ENCODE peak calls at places on chromosome 13, in ten cellular contexts. One of them, this sample, is unnamed.

GRCh38 chr13:32423592-32423991 is 4.3 kb downstream of the N4BP2L1 start:
- DNase-seq in H54: no peak
- DNase-seq in AG08395: no peak
- DNase-seq in CD8-positive, alpha-beta T cell: no peak
- DNase-seq in stimulated activated CD4-positive, alpha-beta T cell treated with anti-CD3 and anti-CD28 coated beads, Interleukin-2, amount 100 ng/mL, for 48 hours: no peak
- DNase-seq in NCI-H1930: no peak
- DNase-seq in NCI-H446: no peak
- DNase-seq in heart right ventricle: no peak
- DNase-seq in T-cell: no peak
- DNase-seq in HTR-8/SVneo: no peak
- DNase-seq in this sample: no peak

GRCh38 chr13:34654203-34654602 is 287.9 kb upstream of the NBEA start:
- DNase-seq in stimulated activated CD4-positive, alpha-beta T cell treated with anti-CD3 and anti-CD28 coated beads, Interleukin-2, amount 100 ng/mL, for 48 hours: no peak
- DNase-seq in NCI-H446: no peak
- DNase-seq in T-cell: no peak
- DNase-seq in H54: no peak
- DNase-seq in AG08395: peak; percentile 23
- DNase-seq in HTR-8/SVneo: no peak
- DNase-seq in NCI-H1930: no peak
- DNase-seq in heart right ventricle: no peak
- DNase-seq in CD8-positive, alpha-beta T cell: no peak
- DNase-seq in this sample: no peak

GRCh38 chr13:27822873-27823311 is 30.6 kb downstream of the GSX1 start:
- DNase-seq in NCI-H446: no peak
- DNase-seq in NCI-H1930: no peak
- DNase-seq in heart right ventricle: no peak
- DNase-seq in AG08395: no peak
- DNase-seq in stimulated activated CD4-positive, alpha-beta T cell treated with anti-CD3 and anti-CD28 coated beads, Interleukin-2, amount 100 ng/mL, for 48 hours: no peak
- DNase-seq in T-cell: no peak
- DNase-seq in HTR-8/SVneo: no peak
- DNase-seq in CD8-positive, alpha-beta T cell: no peak
- DNase-seq in H54: no peak
- DNase-seq in this sample: no peak

GRCh38 chr13:113052971-113053370 is 52.6 kb upstream of the F7 start:
- DNase-seq in AG08395: no peak
- DNase-seq in HTR-8/SVneo: no peak
- DNase-seq in heart right ventricle: no peak
- DNase-seq in T-cell: no peak
- DNase-seq in stimulated activated CD4-positive, alpha-beta T cell treated with anti-CD3 and anti-CD28 coated beads, Interleukin-2, amount 100 ng/mL, for 48 hours: no peak
- DNase-seq in H54: no peak
- DNase-seq in NCI-H446: no peak
- DNase-seq in NCI-H1930: no peak
- DNase-seq in CD8-positive, alpha-beta T cell: no peak
- DNase-seq in this sample: no peak

GRCh38 chr13:97004096-97004876 is 10.0 kb upstream of the OXGR1 start:
- DNase-seq in H54: no peak
- DNase-seq in T-cell: no peak
- DNase-seq in heart right ventricle: no peak
- DNase-seq in AG08395: peak; percentile 26
- DNase-seq in CD8-positive, alpha-beta T cell: no peak
- DNase-seq in HTR-8/SVneo: no peak
- DNase-seq in NCI-H446: no peak
- DNase-seq in NCI-H1930: no peak
- DNase-seq in stimulated activated CD4-positive, alpha-beta T cell treated with anti-CD3 and anti-CD28 coated beads, Interleukin-2, amount 100 ng/mL, for 48 hours: no peak
- DNase-seq in this sample: no peak

GRCh38 chr13:106354961-106355360 is 180.5 kb downstream of the EFNB2 start:
- DNase-seq in heart right ventricle: no peak
- DNase-seq in CD8-positive, alpha-beta T cell: no peak
- DNase-seq in stimulated activated CD4-positive, alpha-beta T cell treated with anti-CD3 and anti-CD28 coated beads, Interleukin-2, amount 100 ng/mL, for 48 hours: no peak
- DNase-seq in HTR-8/SVneo: no peak
- DNase-seq in AG08395: no peak
- DNase-seq in NCI-H446: no peak
- DNase-seq in T-cell: no peak
- DNase-seq in H54: no peak
- DNase-seq in NCI-H1930: no peak
- DNase-seq in this sample: no peak

GRCh38 chr13:99498304-99499161 is 2.7 kb upstream of the TM9SF2 start:
- DNase-seq in T-cell: peak; percentile 92
- DNase-seq in CD8-positive, alpha-beta T cell: peak; percentile 94
- DNase-seq in HTR-8/SVneo: peak; percentile 94
- DNase-seq in AG08395: peak; percentile 97
- DNase-seq in heart right ventricle: peak; percentile 97
- DNase-seq in stimulated activated CD4-positive, alpha-beta T cell treated with anti-CD3 and anti-CD28 coated beads, Interleukin-2, amount 100 ng/mL, for 48 hours: peak; percentile 95
- DNase-seq in NCI-H446: peak; percentile 93
- DNase-seq in NCI-H1930: peak; percentile 99
- DNase-seq in H54: peak; percentile 98
- DNase-seq in this sample: peak; percentile 87

GRCh38 chr13:34466301-34466700 is 475.8 kb upstream of the NBEA start:
- DNase-seq in HTR-8/SVneo: no peak
- DNase-seq in T-cell: no peak
- DNase-seq in stimulated activated CD4-positive, alpha-beta T cell treated with anti-CD3 and anti-CD28 coated beads, Interleukin-2, amount 100 ng/mL, for 48 hours: no peak
- DNase-seq in AG08395: no peak
- DNase-seq in NCI-H1930: no peak
- DNase-seq in H54: no peak
- DNase-seq in CD8-positive, alpha-beta T cell: no peak
- DNase-seq in NCI-H446: no peak
- DNase-seq in heart right ventricle: no peak
- DNase-seq in this sample: no peak

GRCh38 chr13:97344250-97345175 is 89.5 kb upstream of the RAP2A start:
- DNase-seq in AG08395: peak; percentile 55
- DNase-seq in T-cell: peak; percentile 30
- DNase-seq in H54: peak; percentile 26
- DNase-seq in NCI-H446: peak; percentile 49
- DNase-seq in NCI-H1930: peak; percentile 46
- DNase-seq in stimulated activated CD4-positive, alpha-beta T cell treated with anti-CD3 and anti-CD28 coated beads, Interleukin-2, amount 100 ng/mL, for 48 hours: peak; percentile 30
- DNase-seq in heart right ventricle: peak; percentile 70
- DNase-seq in HTR-8/SVneo: peak; percentile 21
- DNase-seq in CD8-positive, alpha-beta T cell: no peak
- DNase-seq in this sample: peak; percentile 30

GRCh38 chr13:36395280-36395679 is 37.0 kb upstream of the CCNA1 start:
- DNase-seq in stimulated activated CD4-positive, alpha-beta T cell treated with anti-CD3 and anti-CD28 coated beads, Interleukin-2, amount 100 ng/mL, for 48 hours: no peak
- DNase-seq in NCI-H1930: no peak
- DNase-seq in HTR-8/SVneo: peak; percentile 14
- DNase-seq in T-cell: no peak
- DNase-seq in CD8-positive, alpha-beta T cell: no peak
- DNase-seq in H54: peak; percentile 3
- DNase-seq in heart right ventricle: no peak
- DNase-seq in NCI-H446: peak; percentile 5
- DNase-seq in AG08395: peak; percentile 76
- DNase-seq in this sample: peak; percentile 4

GRCh38 chr13:97600438-97601080 is 166.6 kb downstream of the RAP2A start:
- DNase-seq in CD8-positive, alpha-beta T cell: no peak
- DNase-seq in heart right ventricle: no peak
- DNase-seq in NCI-H446: no peak
- DNase-seq in stimulated activated CD4-positive, alpha-beta T cell treated with anti-CD3 and anti-CD28 coated beads, Interleukin-2, amount 100 ng/mL, for 48 hours: no peak
- DNase-seq in H54: no peak
- DNase-seq in T-cell: no peak
- DNase-seq in HTR-8/SVneo: peak; percentile 27
- DNase-seq in NCI-H1930: no peak
- DNase-seq in AG08395: peak; percentile 36
- DNase-seq in this sample: no peak

GRCh38 chr13:30918662-30919405 is 12.8 kb downstream of the MEDAG start:
- DNase-seq in H54: no peak
- DNase-seq in T-cell: no peak
- DNase-seq in AG08395: no peak
- DNase-seq in stimulated activated CD4-positive, alpha-beta T cell treated with anti-CD3 and anti-CD28 coated beads, Interleukin-2, amount 100 ng/mL, for 48 hours: no peak
- DNase-seq in heart right ventricle: no peak
- DNase-seq in CD8-positive, alpha-beta T cell: no peak
- DNase-seq in NCI-H446: no peak
- DNase-seq in NCI-H1930: no peak
- DNase-seq in HTR-8/SVneo: no peak
- DNase-seq in this sample: no peak

GRCh38 chr13:23667750-23668149 is 97.5 kb downstream of the TNFRSF19 start:
- DNase-seq in H54: no peak
- DNase-seq in CD8-positive, alpha-beta T cell: no peak
- DNase-seq in NCI-H1930: no peak
- DNase-seq in heart right ventricle: no peak
- DNase-seq in AG08395: no peak
- DNase-seq in stimulated activated CD4-positive, alpha-beta T cell treated with anti-CD3 and anti-CD28 coated beads, Interleukin-2, amount 100 ng/mL, for 48 hours: no peak
- DNase-seq in T-cell: no peak
- DNase-seq in HTR-8/SVneo: no peak
- DNase-seq in NCI-H446: no peak
- DNase-seq in this sample: no peak

GRCh38 chr13:21033866-21034601 is 27.4 kb downstream of the LATS2 start:
- DNase-seq in NCI-H1930: no peak
- DNase-seq in AG08395: peak; percentile 62
- DNase-seq in heart right ventricle: no peak
- DNase-seq in CD8-positive, alpha-beta T cell: no peak
- DNase-seq in H54: peak; percentile 15
- DNase-seq in stimulated activated CD4-positive, alpha-beta T cell treated with anti-CD3 and anti-CD28 coated beads, Interleukin-2, amount 100 ng/mL, for 48 hours: no peak
- DNase-seq in HTR-8/SVneo: no peak
- DNase-seq in NCI-H446: no peak
- DNase-seq in T-cell: no peak
- DNase-seq in this sample: no peak

GRCh38 chr13:110705826-110706569 is at the start of gene CARS2:
- DNase-seq in T-cell: peak; percentile 84
- DNase-seq in NCI-H1930: peak; percentile 98
- DNase-seq in CD8-positive, alpha-beta T cell: peak; percentile 86
- DNase-seq in AG08395: peak; percentile 95
- DNase-seq in stimulated activated CD4-positive, alpha-beta T cell treated with anti-CD3 and anti-CD28 coated beads, Interleukin-2, amount 100 ng/mL, for 48 hours: peak; percentile 90
- DNase-seq in HTR-8/SVneo: peak; percentile 79
- DNase-seq in NCI-H446: peak; percentile 82
- DNase-seq in heart right ventricle: peak; percentile 94
- DNase-seq in H54: peak; percentile 99
- DNase-seq in this sample: peak; percentile 95

GRCh38 chr13:109412232-109412935 is 374.0 kb downstream of the IRS2 start:
- DNase-seq in heart right ventricle: peak; percentile 57
- DNase-seq in stimulated activated CD4-positive, alpha-beta T cell treated with anti-CD3 and anti-CD28 coated beads, Interleukin-2, amount 100 ng/mL, for 48 hours: no peak
- DNase-seq in NCI-H1930: peak; percentile 66
- DNase-seq in AG08395: peak; percentile 47
- DNase-seq in H54: no peak
- DNase-seq in T-cell: no peak
- DNase-seq in CD8-positive, alpha-beta T cell: no peak
- DNase-seq in HTR-8/SVneo: peak; percentile 18
- DNase-seq in NCI-H446: no peak
- DNase-seq in this sample: peak; percentile 70

GRCh38 chr13:21203132-21203531 is 26.7 kb downstream of the MRPL57 start:
- DNase-seq in heart right ventricle: no peak
- DNase-seq in CD8-positive, alpha-beta T cell: no peak
- DNase-seq in HTR-8/SVneo: no peak
- DNase-seq in stimulated activated CD4-positive, alpha-beta T cell treated with anti-CD3 and anti-CD28 coated beads, Interleukin-2, amount 100 ng/mL, for 48 hours: no peak
- DNase-seq in NCI-H1930: no peak
- DNase-seq in NCI-H446: no peak
- DNase-seq in T-cell: no peak
- DNase-seq in AG08395: no peak
- DNase-seq in H54: no peak
- DNase-seq in this sample: no peak

GRCh38 chr13:24511019-24511823 is 1.4 kb downstream of the PARP4 start:
- DNase-seq in heart right ventricle: no peak
- DNase-seq in T-cell: peak; percentile 22
- DNase-seq in stimulated activated CD4-positive, alpha-beta T cell treated with anti-CD3 and anti-CD28 coated beads, Interleukin-2, amount 100 ng/mL, for 48 hours: peak; percentile 61
- DNase-seq in H54: peak; percentile 60
- DNase-seq in CD8-positive, alpha-beta T cell: no peak
- DNase-seq in HTR-8/SVneo: peak; percentile 45
- DNase-seq in NCI-H1930: no peak
- DNase-seq in NCI-H446: no peak
- DNase-seq in AG08395: peak; percentile 68
- DNase-seq in this sample: no peak

GRCh38 chr13:94178625-94179244 is 300.7 kb downstream of the DCT start:
- DNase-seq in AG08395: no peak
- DNase-seq in NCI-H1930: peak; percentile 16
- DNase-seq in NCI-H446: no peak
- DNase-seq in stimulated activated CD4-positive, alpha-beta T cell treated with anti-CD3 and anti-CD28 coated beads, Interleukin-2, amount 100 ng/mL, for 48 hours: no peak
- DNase-seq in HTR-8/SVneo: no peak
- DNase-seq in T-cell: no peak
- DNase-seq in heart right ventricle: no peak
- DNase-seq in CD8-positive, alpha-beta T cell: no peak
- DNase-seq in H54: no peak
- DNase-seq in this sample: no peak